ENCODE peak calls at places on chromosomes 7 and 10, in five cellular contexts. One of them, this sample, is unnamed.

GRCh38 chr7:108109216-108109908 is 20.8 kb downstream of the LAMB4 start:
- DNase-seq in H1: no peak
- DNase-seq in H9: no peak
- DNase-seq in trophoblast cell: no peak
- DNase-seq in neuronal stem cell: no peak
- DNase-seq in this sample: no peak

GRCh38 chr7:134504660-134505164 is 22.7 kb upstream of the AKR1B10 start:
- DNase-seq in H9: no peak
- DNase-seq in H1: no peak
- DNase-seq in trophoblast cell: no peak
- DNase-seq in neuronal stem cell: no peak
- DNase-seq in this sample: no peak

GRCh38 chr7:94620703-94621118 is 35.2 kb downstream of the SGCE start:
- DNase-seq in H9: no peak
- DNase-seq in trophoblast cell: peak
- DNase-seq in H1: peak
- DNase-seq in neuronal stem cell: no peak
- DNase-seq in this sample: peak

GRCh38 chr10:81847675-81848074 is 27.3 kb upstream of the NRG3 start:
- DNase-seq in neuronal stem cell: no peak
- DNase-seq in trophoblast cell: no peak
- DNase-seq in H9: peak
- DNase-seq in H1: no peak
- DNase-seq in this sample: no peak

GRCh38 chr7:100602889-100603696 is 930 bp downstream of the PCOLCE start:
- DNase-seq in H1: no peak
- DNase-seq in trophoblast cell: peak
- DNase-seq in H9: peak
- DNase-seq in neuronal stem cell: no peak
- DNase-seq in this sample: peak

GRCh38 chr10:101656915-101657314 is 38.1 kb downstream of the FBXW4 start:
- DNase-seq in H9: no peak
- DNase-seq in neuronal stem cell: no peak
- DNase-seq in H1: no peak
- DNase-seq in trophoblast cell: no peak
- DNase-seq in this sample: no peak

GRCh38 chr7:140300263-140301131 is 97.8 kb downstream of the SLC37A3 start:
- DNase-seq in neuronal stem cell: no peak
- DNase-seq in H1: no peak
- DNase-seq in H9: no peak
- DNase-seq in trophoblast cell: no peak
- DNase-seq in this sample: no peak

GRCh38 chr7:34158754-34159153 is 253.4 kb downstream of the BMPER start:
- DNase-seq in H9: peak
- DNase-seq in trophoblast cell: peak
- DNase-seq in neuronal stem cell: no peak
- DNase-seq in H1: peak
- DNase-seq in this sample: no peak

GRCh38 chr10:29119374-29119773 is 169.5 kb upstream of the LYZL1 start:
- DNase-seq in H9: peak
- DNase-seq in H1: peak
- DNase-seq in neuronal stem cell: no peak
- DNase-seq in trophoblast cell: peak
- DNase-seq in this sample: peak

GRCh38 chr7:13912740-13913320 is 76.6 kb downstream of the ETV1 start:
- DNase-seq in H9: no peak
- DNase-seq in H1: no peak
- DNase-seq in trophoblast cell: no peak
- DNase-seq in neuronal stem cell: no peak
- DNase-seq in this sample: no peak

GRCh38 chr10:125721035-125721434 is 1.5 kb downstream of the EDRF1 start:
- DNase-seq in neuronal stem cell: no peak
- DNase-seq in H9: no peak
- DNase-seq in trophoblast cell: no peak
- DNase-seq in H1: no peak
- DNase-seq in this sample: no peak

GRCh38 chr10:93062499-93063216 is 2.1 kb downstream of the CYP26C1 start:
- DNase-seq in H1: no peak
- DNase-seq in neuronal stem cell: no peak
- DNase-seq in H9: peak
- DNase-seq in trophoblast cell: peak
- DNase-seq in this sample: no peak

GRCh38 chr7:66957595-66958290 is 36.7 kb downstream of the TMEM248 start:
- DNase-seq in H1: no peak
- DNase-seq in neuronal stem cell: no peak
- DNase-seq in trophoblast cell: no peak
- DNase-seq in H9: no peak
- DNase-seq in this sample: no peak
- H2BK5ac ChIP-seq in H1: no peak
- H2BK5ac ChIP-seq in neuronal stem cell: no peak
- H2BK5ac ChIP-seq in trophoblast cell: no peak
- H2BK5ac ChIP-seq in H9: no peak
- H2BK5ac ChIP-seq in this sample: no peak

GRCh38 chr7:79141252-79141651 is 312.2 kb downstream of the MAGI2 start:
- DNase-seq in trophoblast cell: no peak
- DNase-seq in H9: no peak
- DNase-seq in H1: no peak
- DNase-seq in neuronal stem cell: no peak
- DNase-seq in this sample: no peak

GRCh38 chr7:79142706-79143105 is 310.8 kb downstream of the MAGI2 start:
- DNase-seq in H9: no peak
- DNase-seq in neuronal stem cell: no peak
- DNase-seq in H1: no peak
- DNase-seq in trophoblast cell: no peak
- DNase-seq in this sample: no peak

GRCh38 chr7:79132844-79133451 is 320.5 kb downstream of the MAGI2 start:
- DNase-seq in neuronal stem cell: no peak
- DNase-seq in H1: no peak
- DNase-seq in H9: no peak
- DNase-seq in trophoblast cell: no peak
- DNase-seq in this sample: peak

GRCh38 chr7:79137942-79138341 is 315.5 kb downstream of the MAGI2 start:
- DNase-seq in trophoblast cell: no peak
- DNase-seq in neuronal stem cell: no peak
- DNase-seq in H9: no peak
- DNase-seq in H1: no peak
- DNase-seq in this sample: peak
- H4K91ac ChIP-seq in trophoblast cell: no peak
- H4K91ac ChIP-seq in neuronal stem cell: no peak
- H4K91ac ChIP-seq in H9: no peak
- H4K91ac ChIP-seq in H1: no peak
- H4K91ac ChIP-seq in this sample: no peak

DNA sequence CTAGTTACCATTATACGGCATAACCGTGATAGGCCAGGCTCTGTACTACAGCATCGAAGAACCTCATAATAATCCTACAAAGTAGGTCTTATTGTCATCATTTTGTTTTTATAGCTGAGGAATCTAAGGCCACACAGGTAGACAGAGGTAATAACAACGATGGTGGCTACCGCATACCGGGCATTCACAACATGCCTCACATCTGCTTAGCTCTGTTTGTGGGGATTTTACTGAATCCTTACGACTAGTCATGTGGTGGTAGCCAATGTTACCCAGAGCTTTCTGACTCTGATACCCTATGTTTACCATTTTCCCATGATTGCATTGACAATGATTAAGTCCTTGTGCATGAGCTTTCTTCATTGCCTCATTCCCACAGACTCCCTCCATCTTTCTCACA is 269.4 kb downstream of the TCF7L2 start:
- DNase-seq in neuronal stem cell: no peak
- DNase-seq in H1: no peak
- DNase-seq in trophoblast cell: peak
- DNase-seq in H9: no peak
- DNase-seq in this sample: no peak
- H2BK12ac ChIP-seq in neuronal stem cell: no peak
- H2BK12ac ChIP-seq in H1: no peak
- H2BK12ac ChIP-seq in trophoblast cell: no peak
- H2BK12ac ChIP-seq in H9: no peak
- H2BK12ac ChIP-seq in this sample: no peak

DNA sequence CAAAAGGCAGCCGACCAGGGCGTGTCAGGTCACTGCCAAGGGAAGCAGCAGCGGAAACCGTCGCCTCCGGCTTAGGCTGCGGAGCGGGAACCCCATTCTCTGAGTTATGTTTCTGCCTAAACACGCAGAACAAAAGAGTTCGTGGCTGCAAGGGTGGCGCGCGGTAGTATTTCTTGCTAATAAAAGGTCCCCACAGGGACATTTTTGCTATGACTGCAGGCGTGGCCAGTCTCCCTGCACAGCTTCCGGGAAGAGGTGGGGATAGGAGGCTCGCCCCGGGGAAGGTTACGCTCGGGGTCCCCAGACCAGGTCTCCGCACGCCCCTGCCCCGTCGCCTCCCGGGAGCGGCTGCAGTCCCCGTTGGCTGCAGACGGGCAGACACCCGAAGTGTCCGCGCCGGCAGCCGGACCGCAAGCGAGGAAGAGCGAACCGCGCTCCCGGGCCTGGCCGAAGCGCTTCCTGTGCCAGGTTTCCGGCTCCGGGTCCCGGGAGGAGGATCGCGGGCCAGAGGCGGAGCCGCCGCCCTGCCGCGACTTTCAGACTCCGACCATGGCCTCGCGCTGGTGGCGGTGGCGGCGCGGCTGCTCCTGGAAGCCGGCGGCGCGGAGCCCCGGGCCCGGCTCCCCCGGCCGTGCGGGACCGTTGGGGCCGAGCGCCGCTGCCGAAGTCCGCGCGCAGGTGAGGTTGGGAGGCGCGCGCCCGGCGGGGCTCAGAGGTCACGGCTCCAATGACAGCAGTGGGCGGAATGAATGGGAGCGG is at the start of gene PDSS1:
- DNase-seq in H9: peak
- DNase-seq in neuronal stem cell: peak
- DNase-seq in trophoblast cell: peak
- DNase-seq in H1: no peak
- DNase-seq in this sample: peak
- H2BK5ac ChIP-seq in H9: no peak
- H2BK5ac ChIP-seq in neuronal stem cell: peak
- H2BK5ac ChIP-seq in trophoblast cell: peak
- H2BK5ac ChIP-seq in H1: peak
- H2BK5ac ChIP-seq in this sample: peak

This sample was measured in mesenchymal stem cell.